ENCODE peak calls at places on chromosomes 3 and 15, in six cellular contexts. D is AG04450, P is RWPE2, F is tibial artery, M is progenitor cell of endocrine pancreas, O is HFFc6. H is an unnamed sample.

GRCh38 chr3:85342915-85343314 is 384.1 kb downstream of the CADM2 start:
- DNase-seq in D (no peak), P (no peak), F (no peak), M (no peak), O (no peak), H (peak; percentile 3)

GRCh38 chr3:160622263-160623045 is 54.5 kb upstream of the ARL14 start:
- DNase-seq in D (no peak), P (no peak), F (no peak), M (no peak), O (no peak), H (no peak)

GRCh38 chr3:50256978-50257890 is 11.7 kb upstream of the SEMA3B start:
- DNase-seq in D (no peak), P (no peak), F (no peak), M (no peak), O (no peak), H (no peak)

GRCh38 chr15:67003586-67003985 is 61.8 kb upstream of the SMAD3 start:
- DNase-seq in D (no peak), P (no peak), F (no peak), M (no peak), O (peak; percentile 33), H (no peak)

GRCh38 chr3:149611149-149611548 is 46.7 kb downstream of the WWTR1 start:
- DNase-seq in D (no peak), P (no peak), F (no peak), M (no peak), O (no peak), H (no peak)

GRCh38 chr3:79148786-79149185 is 619.0 kb downstream of the ROBO1 start:
- DNase-seq in D (no peak), P (no peak), F (no peak), M (no peak), O (no peak), H (no peak)

GRCh38 chr3:61877359-61877770 is 316.0 kb downstream of the PTPRG start:
- DNase-seq in D (no peak), P (no peak), F (no peak), M (no peak), O (no peak), H (peak; percentile 45)

GRCh38 chr3:175679582-175679981 is 820.4 kb downstream of the NAALADL2 start:
- DNase-seq in D (no peak), P (no peak), F (no peak), M (no peak), O (no peak), H (no peak)

GRCh38 chr3:6644070-6644929 is 216.6 kb upstream of the GRM7 start:
- DNase-seq in D (no peak), P (no peak), F (no peak), M (no peak), O (no peak), H (peak; percentile 25)

GRCh38 chr15:29452881-29453731 is 183.5 kb upstream of the NSMCE3 start:
- DNase-seq in D (no peak), P (peak; percentile 36), F (no peak), M (no peak), O (no peak), H (no peak)

GRCh38 chr3:150760431-150761200 is 2.4 kb downstream of the SIAH2 start:
- DNase-seq in D (no peak), P (no peak), F (no peak), M (no peak), O (no peak), H (peak; percentile 65)

GRCh38 chr15:25774871-25775270 is 88.3 kb downstream of the ATP10A start:
- DNase-seq in D (no peak), P (no peak), F (no peak), M (no peak), O (no peak), H (no peak)

GRCh38 chr3:42535981-42536784 is 33.7 kb downstream of the VIPR1 start:
- DNase-seq in D (no peak), P (no peak), F (peak; percentile 44), M (no peak), O (peak; percentile 3), H (peak; percentile 72)

GRCh38 chr15:80870366-80870765 is 91.2 kb downstream of the CEMIP start:
- DNase-seq in D (no peak), P (no peak), F (no peak), M (no peak), O (no peak), H (no peak)

GRCh38 chr3:186772886-186773417 is 10.4 kb upstream of the EIF4A2 start:
- DNase-seq in D (no peak), P (no peak), F (peak; percentile 78), M (no peak), O (no peak), H (peak; percentile 82)

GRCh38 chr15:87268675-87269074 is 987.9 kb downstream of the NTRK3 start:
- DNase-seq in D (peak; percentile 2), P (no peak), F (no peak), M (no peak), O (peak; percentile 40), H (no peak)

GRCh38 chr3:149507491-149508324 is 33.2 kb downstream of the TM4SF4 start:
- DNase-seq in D (no peak), P (no peak), F (peak; percentile 51), M (no peak), O (no peak), H (no peak)

DNA sequence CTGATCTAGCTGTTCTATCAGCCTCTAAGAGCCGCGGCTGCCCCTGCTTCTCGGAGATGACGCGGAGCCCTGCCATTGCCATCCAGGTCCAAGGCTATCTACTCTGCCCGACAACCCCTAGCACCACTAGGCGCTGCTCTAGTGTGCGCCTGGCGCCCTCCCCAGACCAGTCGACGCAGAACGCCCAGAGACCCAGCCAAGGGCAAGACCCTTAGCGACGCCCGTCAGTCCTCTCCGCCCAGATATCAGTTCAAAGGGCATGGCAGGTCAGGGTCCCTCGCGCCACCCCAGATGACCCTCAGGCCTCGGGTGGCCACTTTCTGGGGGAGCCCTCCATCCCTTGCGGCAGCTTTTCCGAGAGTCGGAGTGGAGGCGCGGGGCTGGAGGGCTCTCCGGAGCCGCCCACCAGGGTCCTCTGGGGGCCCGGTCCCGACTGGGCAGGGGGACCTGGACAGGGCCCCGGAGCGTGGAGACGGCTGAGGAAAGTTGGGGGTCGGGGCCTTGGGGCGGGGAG is 371 bp upstream of the CLSTN2 start:
- DNase-seq in D (no peak), P (no peak), F (peak; percentile 46), M (peak; percentile 57), O (no peak), H (no peak)
- TF ChIP-seq CTCF in D (no peak), P (peak; percentile 20), F (peak; percentile 8), M (peak; percentile 63), O (no peak), H (no peak)

GRCh38 chr3:196706313-196706712 is 5.7 kb downstream of the CEP19 start:
- DNase-seq in D (no peak), P (no peak), F (no peak), M (no peak), O (no peak), H (no peak)

GRCh38 chr3:196708467-196708866 is 3.6 kb downstream of the CEP19 start:
- DNase-seq in D (no peak), P (no peak), F (no peak), M (no peak), O (no peak), H (no peak)

GRCh38 chr3:196712514-196713413 is 587 bp downstream of the PIGX start:
- DNase-seq in D (peak; percentile 10), P (peak; percentile 64), F (peak; percentile 43), M (no peak), O (peak; percentile 25), H (no peak)

GRCh38 chr3:196707566-196707965 is 4.5 kb downstream of the CEP19 start:
- DNase-seq in D (no peak), P (no peak), F (no peak), M (no peak), O (no peak), H (no peak)

GRCh38 chr3:196711838-196712513 is at the start of the genes CEP19 and PIGX:
- DNase-seq in D (peak; percentile 57), P (peak; percentile 66), F (peak; percentile 75), M (peak; percentile 78), O (peak; percentile 71), H (peak; percentile 98)
- TF ChIP-seq CTCF in D (no peak), P (no peak), F (peak; percentile 23), M (peak; percentile 11), O (peak; percentile 54), H (no peak)

DNA sequence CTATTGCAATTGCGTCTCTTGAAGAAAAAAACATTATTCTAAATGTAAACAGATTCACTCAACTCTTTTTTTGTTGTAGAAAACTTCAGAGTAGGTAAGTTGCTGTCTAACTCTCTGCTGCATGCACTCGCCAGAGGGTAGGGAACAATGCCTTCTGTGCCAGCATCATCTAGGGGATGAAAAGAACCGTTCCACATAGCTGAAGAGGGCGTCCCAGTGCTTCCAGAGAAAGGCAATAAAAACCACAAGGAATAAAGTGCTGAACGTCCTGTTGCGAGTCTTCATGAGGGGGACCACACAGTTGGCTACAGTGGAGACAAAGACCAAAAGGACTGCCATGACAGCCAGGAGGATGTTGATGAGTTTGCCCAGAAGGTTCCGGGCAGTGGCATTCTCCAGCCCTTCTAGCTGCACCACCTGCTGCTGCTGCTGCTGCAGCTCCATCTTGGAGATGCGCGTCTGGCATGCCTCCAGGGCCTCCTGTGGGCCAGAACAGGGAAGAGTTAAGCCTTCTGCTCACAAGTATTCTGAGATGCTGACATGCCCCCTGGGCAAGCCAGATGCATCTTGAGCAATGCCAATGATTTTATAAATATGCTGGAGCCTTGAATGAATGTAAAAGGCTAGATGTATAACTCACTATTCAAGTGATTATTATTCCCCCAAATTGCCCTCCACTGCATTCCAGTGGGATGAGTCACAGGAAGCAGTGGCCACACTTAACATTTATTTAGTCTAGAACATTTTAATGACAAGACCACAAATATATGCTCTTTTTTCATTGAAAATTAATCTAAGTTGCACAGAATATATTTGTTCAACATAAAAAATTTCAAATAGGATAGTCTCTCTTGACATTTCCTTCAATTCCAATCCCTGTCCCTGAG is 45.1 kb upstream of the PLXND1 start:
- DNase-seq in D (peak; percentile 20), P (peak; percentile 86), F (no peak), M (no peak), O (peak; percentile 92), H (no peak)
- TF ChIP-seq CTCF in D (no peak), P (no peak), F (no peak), M (no peak), O (peak; percentile 42), H (no peak)

DNA sequence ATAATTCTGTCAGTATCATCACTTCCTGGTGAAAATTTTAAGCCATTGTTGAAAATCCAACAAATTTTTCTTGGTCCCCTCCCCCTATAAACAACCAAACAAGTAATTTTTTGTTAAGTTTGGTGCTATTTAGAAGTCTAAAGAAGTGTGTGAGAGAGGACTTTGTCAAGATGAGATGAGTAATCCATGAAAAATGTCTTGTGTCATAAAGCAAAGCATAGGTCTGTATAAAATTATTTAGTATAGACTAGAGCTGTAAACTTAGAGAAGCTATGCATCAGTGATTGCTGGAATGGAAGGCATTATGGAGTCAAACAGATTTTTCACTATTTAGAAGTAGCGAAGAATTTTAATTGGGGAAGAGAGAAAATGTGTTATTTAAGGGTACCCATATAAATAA is 31.4 kb downstream of the MAPK6 start:
- DNase-seq in D (peak; percentile 15), P (no peak), F (no peak), M (no peak), O (peak; percentile 52), H (no peak)
- TF ChIP-seq CTCF in D (no peak), P (no peak), F (no peak), M (no peak), O (no peak), H (no peak)

GRCh38 chr15:44588541-44588940 is 51.6 kb downstream of the EIF3J start:
- DNase-seq in D (no peak), P (no peak), F (no peak), M (no peak), O (no peak), H (no peak)

GRCh38 chr15:44585633-44586032 is 48.7 kb downstream of the EIF3J start:
- DNase-seq in D (no peak), P (no peak), F (no peak), M (no peak), O (no peak), H (no peak)

GRCh38 chr15:44580105-44580504 is 43.2 kb downstream of the EIF3J start:
- DNase-seq in D (no peak), P (no peak), F (no peak), M (no peak), O (no peak), H (no peak)

GRCh38 chr15:44584162-44584749 is 47.3 kb downstream of the EIF3J start:
- DNase-seq in D (no peak), P (no peak), F (no peak), M (no peak), O (peak; percentile 10), H (no peak)
- TF ChIP-seq CTCF in D (peak; percentile 29), P (peak; percentile 88), F (no peak), M (peak; percentile 27), O (peak; percentile 71), H (peak; percentile 36)

H was measured in GM20000.